ENCODE peak calls at places on chromosomes 16 and 17, in five cellular contexts. V is psoas muscle, T is choroid plexus epithelial cell, Q is keratinocyte, Y is fibroblast of lung. U is an unnamed sample.

GRCh38 chr16:56547120-56547948 is 17.5 kb upstream of the MT4 start:
- DNase-seq in V (no peak), T (peak), Q (no peak), Y (peak), U (peak)

GRCh38 chr17:57595942-57596695 is 149.0 kb downstream of the CCDC182 start:
- DNase-seq in V (no peak), T (peak), Q (no peak), Y (no peak), U (no peak)

GRCh38 chr17:880074-880870 is 98.1 kb downstream of the MRM3 start:
- DNase-seq in V (no peak), T (peak), Q (no peak), Y (peak), U (peak)

GRCh38 chr16:4176794-4177438 is 60.7 kb upstream of the ADCY9 start:
- DNase-seq in V (no peak), T (peak), Q (no peak), Y (peak), U (no peak)

GRCh38 chr17:69451416-69452394 is 37.2 kb downstream of the MAP2K6 start:
- DNase-seq in V (no peak), T (no peak), Q (no peak), Y (no peak), U (no peak)

GRCh38 chr16:57689772-57690558 is 4.6 kb upstream of the DRC7 start:
- DNase-seq in V (no peak), T (peak), Q (no peak), Y (no peak), U (no peak)

GRCh38 chr16:57127037-57127763 is 34.8 kb downstream of the CPNE2 start:
- DNase-seq in V (no peak), T (no peak), Q (no peak), Y (no peak), U (no peak)

GRCh38 chr17:42979511-42980273 is at the start of gene PTGES3L:
- DNase-seq in V (peak), T (peak), Q (no peak), Y (peak), U (no peak)

GRCh38 chr17:5118219-5118618 is 2.4 kb downstream of the USP6 start:
- DNase-seq in V (no peak), T (no peak), Q (no peak), Y (no peak), U (no peak)

GRCh38 chr16:2587891-2588565 is 50.2 kb downstream of the PDPK1 start:
- DNase-seq in V (no peak), T (no peak), Q (no peak), Y (no peak), U (no peak)

GRCh38 chr17:38873646-38874380 is 4.0 kb downstream of the LASP1 start:
- DNase-seq in V (no peak), T (no peak), Q (no peak), Y (no peak), U (no peak)

GRCh38 chr16:57021693-57022092 is 32.3 kb downstream of the NLRC5 start:
- DNase-seq in V (no peak), T (no peak), Q (no peak), Y (no peak), U (no peak)

GRCh38 chr17:846901-847777 is 65.0 kb downstream of the MRM3 start:
- DNase-seq in V (no peak), T (peak), Q (no peak), Y (peak), U (no peak)

GRCh38 chr17:69947027-69947759 is 127.8 kb upstream of the KCNJ16 start:
- DNase-seq in V (no peak), T (peak), Q (no peak), Y (peak), U (no peak)

GRCh38 chr16:9709221-9709620 is 473.0 kb downstream of the GRIN2A start:
- DNase-seq in V (no peak), T (no peak), Q (no peak), Y (no peak), U (no peak)

GRCh38 chr16:1903845-1904820 is 14.1 kb downstream of the HS3ST6 start:
- DNase-seq in V (no peak), T (no peak), Q (no peak), Y (peak), U (no peak)

GRCh38 chr17:13727441-13728171 is 125.9 kb upstream of the HS3ST3A1 start:
- DNase-seq in V (no peak), T (peak), Q (peak), Y (peak), U (peak)

GRCh38 chr17:31792007-31792585 is 66.9 kb downstream of the COPRS start:
- DNase-seq in V (no peak), T (no peak), Q (no peak), Y (no peak), U (no peak)

GRCh38 chr17:63841350-63842172 is 924 bp downstream of the SMARCD2 start:
- DNase-seq in V (peak), T (peak), Q (no peak), Y (peak), U (peak)

GRCh38 chr17:70169707-70170597 is 620 bp downstream of the KCNJ2 start:
- DNase-seq in V (no peak), T (peak), Q (no peak), Y (peak), U (no peak)

GRCh38 chr16:66036162-66036561 is 330.3 kb upstream of the CDH5 start:
- DNase-seq in V (no peak), T (no peak), Q (no peak), Y (peak), U (no peak)

GRCh38 chr16:28189237-28189636 is 22.5 kb downstream of the XPO6 start:
- DNase-seq in V (no peak), T (peak), Q (no peak), Y (no peak), U (no peak)

GRCh38 chr16:3165111-3165822 is 22.7 kb upstream of the OR1F1 start:
- DNase-seq in V (no peak), T (no peak), Q (no peak), Y (no peak), U (no peak)

GRCh38 chr17:32813021-32813420 is 63.9 kb downstream of the MYO1D start:
- DNase-seq in V (no peak), T (peak), Q (no peak), Y (no peak), U (peak)

GRCh38 chr17:57337390-57337789 is 81.1 kb downstream of the MSI2 start:
- DNase-seq in V (no peak), T (no peak), Q (no peak), Y (no peak), U (no peak)

GRCh38 chr17:79019631-79020584 is 4.1 kb upstream of the C1QTNF1 start:
- DNase-seq in V (peak), T (peak), Q (no peak), Y (peak), U (peak)
- H3K4me3 ChIP-seq in V (no peak), T (no peak), Q (no peak), Y (no peak), U (no peak)

DNA sequence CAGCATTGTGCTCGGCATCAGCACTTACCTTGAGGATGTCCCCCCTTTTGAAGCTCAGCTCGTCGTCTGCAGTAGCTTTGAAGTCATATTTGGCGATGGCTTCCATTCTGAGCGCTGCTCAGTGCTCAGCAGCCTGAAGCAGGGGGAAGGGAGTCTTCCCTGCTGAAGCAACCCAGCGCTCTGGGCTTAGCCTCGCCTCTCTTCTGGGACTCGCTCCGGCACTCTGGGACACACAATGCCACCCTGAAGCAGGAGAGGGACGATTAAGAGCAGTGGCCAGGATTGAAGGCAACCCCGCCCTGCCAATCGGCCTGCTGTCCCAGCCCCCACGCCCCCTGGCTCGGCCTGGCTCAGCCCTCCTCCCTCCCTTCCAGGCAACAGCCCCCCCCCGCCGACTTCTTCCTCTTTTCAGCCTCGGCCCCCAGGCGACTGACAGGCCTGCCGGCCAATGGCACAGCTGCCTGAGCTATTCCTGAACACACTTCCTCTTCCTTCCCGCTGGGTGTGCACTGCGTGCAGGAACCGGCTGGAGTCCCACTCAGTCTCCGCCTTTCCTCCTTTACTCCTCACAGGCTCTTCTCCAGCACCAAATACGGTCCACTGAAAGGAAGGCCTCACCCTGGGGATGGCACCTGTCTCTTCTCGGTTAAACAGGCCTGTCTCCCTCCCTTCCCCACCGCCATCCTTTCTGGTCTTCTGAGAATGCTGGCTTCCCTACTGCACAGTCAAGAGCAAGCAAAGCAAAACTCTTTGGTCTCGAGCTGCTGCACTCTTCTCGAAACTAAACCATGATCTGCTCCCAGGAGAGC is 11.8 kb downstream of the GRB2 start:
- DNase-seq in V (peak), T (peak), Q (peak), Y (peak), U (peak)
- TF ChIP-seq CTCF in V (peak), T (no peak), Q (peak), Y (peak), U (no peak)

DNA sequence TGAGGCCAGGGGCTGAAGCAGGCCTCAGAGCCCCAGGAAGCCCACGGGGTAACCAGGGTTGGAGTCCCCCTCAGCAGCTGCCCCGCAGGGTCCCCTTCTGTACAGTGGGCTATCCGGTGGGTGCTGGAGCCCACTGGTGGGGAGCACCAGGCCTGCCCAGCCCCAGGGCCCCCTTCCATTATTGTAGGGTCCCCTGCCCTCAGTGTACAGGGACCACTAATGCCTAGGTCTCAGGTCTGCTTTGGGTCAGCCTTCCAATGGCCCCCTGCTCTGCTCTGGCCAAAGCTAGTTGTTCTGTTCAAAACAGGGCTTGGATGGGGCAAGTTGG is 1.1 kb downstream of the ADAM11 start:
- DNase-seq in V (no peak), T (no peak), Q (no peak), Y (no peak), U (no peak)
- H3K4me3 ChIP-seq in V (no peak), T (no peak), Q (no peak), Y (no peak), U (no peak)

GRCh38 chr16:19066988-19067348 is 446 bp upstream of the COQ7 start:
- DNase-seq in V (no peak), T (no peak), Q (no peak), Y (no peak), U (no peak)

GRCh38 chr16:19068237-19068815 is 912 bp downstream of the COQ7 start:
- DNase-seq in V (no peak), T (no peak), Q (no peak), Y (no peak), U (no peak)

GRCh38 chr16:19071811-19072777 is 4.7 kb downstream of the COQ7 start:
- DNase-seq in V (peak), T (peak), Q (no peak), Y (peak), U (peak)

GRCh38 chr16:19062706-19063105 is 4.7 kb upstream of the COQ7 start:
- DNase-seq in V (no peak), T (no peak), Q (no peak), Y (no peak), U (no peak)

GRCh38 chr16:19067349-19068236 is at the start of gene COQ7:
- DNase-seq in V (peak), T (peak), Q (peak), Y (peak), U (peak)
- TF ChIP-seq CTCF in V (no peak), T (no peak), Q (no peak), Y (no peak), U (no peak)

GRCh38 chr17:49745175-49746139 is 18.5 kb downstream of the FAM117A start:
- DNase-seq in V (no peak), T (no peak), Q (no peak), Y (no peak), U (no peak)

GRCh38 chr17:49748223-49748622 is 15.7 kb downstream of the FAM117A start:
- DNase-seq in V (no peak), T (no peak), Q (no peak), Y (no peak), U (no peak)

GRCh38 chr17:49748791-49749190 is 15.1 kb downstream of the FAM117A start:
- DNase-seq in V (no peak), T (no peak), Q (no peak), Y (no peak), U (no peak)

GRCh38 chr17:49747632-49748031 is 16.3 kb downstream of the FAM117A start:
- DNase-seq in V (no peak), T (no peak), Q (no peak), Y (no peak), U (no peak)

GRCh38 chr17:49746791-49747490 is 17.0 kb downstream of the FAM117A start:
- DNase-seq in V (no peak), T (no peak), Q (no peak), Y (no peak), U (no peak)
- H3K4me3 ChIP-seq in V (no peak), T (no peak), Q (no peak), Y (no peak), U (no peak)

DNA sequence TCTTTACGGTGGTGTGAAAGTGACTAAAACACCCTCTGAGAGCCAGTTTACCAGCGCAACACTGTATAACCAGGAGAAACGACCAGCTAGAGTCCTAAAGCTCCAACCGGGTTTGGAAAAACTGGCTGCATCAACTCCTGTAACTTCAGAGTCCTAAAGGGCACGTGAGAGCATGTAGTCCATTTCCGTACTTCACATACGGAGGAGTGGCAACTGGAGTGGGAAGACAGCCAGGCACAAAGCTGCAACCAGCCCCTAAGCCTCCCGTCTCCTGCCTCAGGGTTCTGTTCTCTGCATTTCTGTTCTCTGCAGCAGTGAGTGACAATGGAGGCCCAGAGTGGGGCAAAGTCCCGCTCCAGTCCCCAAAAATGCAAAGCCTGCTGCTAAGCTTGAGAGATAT is 19.2 kb downstream of the TEKT1 start:
- DNase-seq in V (no peak), T (no peak), Q (no peak), Y (no peak), U (no peak)
- TF ChIP-seq CTCF in V (no peak), T (no peak), Q (no peak), Y (no peak), U (no peak)

GRCh38 chr17:28160610-28161009 is 118.1 kb downstream of the NLK start:
- DNase-seq in V (no peak), T (no peak), Q (no peak), Y (no peak), U (no peak)
- H3K4me3 ChIP-seq in V (no peak), T (no peak), Q (no peak), Y (no peak), U (no peak)

GRCh38 chr16:88505405-88506082 is 52.5 kb downstream of the ZFPM1 start:
- DNase-seq in V (peak), T (peak), Q (peak), Y (no peak), U (no peak)
- TF ChIP-seq CTCF in V (peak), T (peak), Q (peak), Y (peak), U (peak)

GRCh38 chr17:82278308-82278707 is 4.8 kb upstream of the CSNK1D start:
- DNase-seq in V (no peak), T (no peak), Q (no peak), Y (no peak), U (no peak)
- H3K4me3 ChIP-seq in V (no peak), T (no peak), Q (no peak), Y (no peak), U (no peak)

U was measured in foreskin fibroblast.